ENCODE peak calls at places on chromosomes 16 and 17, in eight cellular contexts. U is GM23338, O is neural progenitor cell, A is MM.1S, N is PC-3, K is SK-N-SH, M is HCT116, E is OCI-LY7. F is an unnamed sample.
A peak's percentile ranks its signal among the peaks of the same experiment; 100 is the strongest.

GRCh38 chr16:11372073-11372923 is 27.0 kb downstream of the RMI2 start:
- DNase-seq in M (no peak), O (no peak), A (no peak), U (no peak), N (no peak), E (no peak), K (no peak), F (no peak)

GRCh38 chr17:63911657-63912100 is 621 bp upstream of the CSHL1 start:
- DNase-seq in K (peak; percentile 88), O (peak; percentile 59), A (peak; percentile 20), M (peak; percentile 16), N (peak; percentile 71), U (peak; percentile 74), E (peak; percentile 62), F (peak; percentile 52)

GRCh38 chr17:55632893-55633292 is 89.8 kb downstream of the TMEM100 start:
- DNase-seq in O (no peak), A (no peak), E (no peak), M (no peak), U (no peak), N (no peak), K (no peak), F (peak; percentile 29)

GRCh38 chr16:29653436-29653835 is 9.6 kb upstream of the SPN start:
- DNase-seq in M (no peak), E (peak; percentile 67), O (no peak), N (no peak), K (no peak), U (no peak), A (no peak), F (no peak)

GRCh38 chr16:8963010-8963824 is 489 bp downstream of the USP7 start:
- DNase-seq in M (no peak), U (no peak), E (peak; percentile 48), N (no peak), K (peak; percentile 75), O (peak; percentile 50), A (no peak), F (peak; percentile 60)

GRCh38 chr16:73094371-73094770 is 46.4 kb upstream of the ZFHX3 start:
- DNase-seq in K (no peak), E (no peak), A (no peak), U (no peak), M (no peak), O (no peak), N (no peak), F (no peak)

GRCh38 chr16:13056607-13057006 is 155.2 kb downstream of the SHISA9 start:
- DNase-seq in E (no peak), U (no peak), O (no peak), N (no peak), K (no peak), M (no peak), A (no peak), F (no peak)

GRCh38 chr17:27506348-27507218 is 50.3 kb downstream of the KSR1 start:
- DNase-seq in A (no peak), O (peak; percentile 35), K (no peak), N (peak; percentile 36), M (no peak), E (peak; percentile 74), U (peak; percentile 87), F (no peak)

GRCh38 chr17:52157161-52157560 is 1.4 kb downstream of the CA10 start:
- DNase-seq in U (peak; percentile 52), A (no peak), O (no peak), M (no peak), E (no peak), K (peak; percentile 19), N (no peak), F (no peak)
- H3K4me2 ChIP-seq in U (peak overlapping the region; percentile 94), A (no peak overlapping the region), O (peak overlapping the region; percentile 99), M (no peak overlapping the region), E (no peak overlapping the region), K (no peak overlapping the region), N (no peak overlapping the region), F (no peak overlapping the region)

DNA sequence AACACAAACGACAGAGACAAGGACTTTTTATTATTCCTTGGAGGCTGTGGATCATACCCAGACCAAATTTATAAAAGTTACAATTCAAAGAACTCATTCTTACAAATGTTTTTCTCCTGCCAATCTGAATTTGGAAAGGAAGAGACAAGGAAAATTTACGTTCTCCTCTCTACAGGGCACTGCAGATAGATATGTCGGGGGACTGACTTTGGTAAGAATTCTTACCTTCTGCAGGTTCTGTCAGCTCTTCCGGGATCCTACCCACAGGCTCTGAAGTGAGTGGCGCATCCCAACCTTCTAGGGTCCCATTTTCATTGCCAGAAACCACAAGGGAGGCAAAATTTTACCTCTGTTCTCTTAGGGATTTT is 2.2 kb upstream of the SLFN12L start:
- DNase-seq in A (no peak), O (no peak), N (no peak), K (no peak), M (no peak), U (peak; percentile 13), E (no peak), F (no peak)
- H2AFZ ChIP-seq in A (peak overlapping the region; percentile 40), O (peak overlapping the region; percentile 44), N (peak overlapping the region; percentile 81), K (peak overlapping the region; percentile 29), M (peak overlapping the region; percentile 99), U (peak overlapping the region; percentile 45), E (peak overlapping the region; percentile 99), F (peak overlapping the region; percentile 69)

GRCh38 chr16:22235839-22236745 is 30.0 kb downstream of the EEF2K start:
- DNase-seq in A (no peak), E (no peak), N (no peak), M (no peak), O (no peak), K (no peak), U (no peak), F (peak; percentile 43)
- TF ChIP-seq EZH2phosphoT487 in A (no peak), E (no peak), N (no peak), M (no peak), O (no peak), K (no peak), U (no peak), F (no peak)

DNA sequence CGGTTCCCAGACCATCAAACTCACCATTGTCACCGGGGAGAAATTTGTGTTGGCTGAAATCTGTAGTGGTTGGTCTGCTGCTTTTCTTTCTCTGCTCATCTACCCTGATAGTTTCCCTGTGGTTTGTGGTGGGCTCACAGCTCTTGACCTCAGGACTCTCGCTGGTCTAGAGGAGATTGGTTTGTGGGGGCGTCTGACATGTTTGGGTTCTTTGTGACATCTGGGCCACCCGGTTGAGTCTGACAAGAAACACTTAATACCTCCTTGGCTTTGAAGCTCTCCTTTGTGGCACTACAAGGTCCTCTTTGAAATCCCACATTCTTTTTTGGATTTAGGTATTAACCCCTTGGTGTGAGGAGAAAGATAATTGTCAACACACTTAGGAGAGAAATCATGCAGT is 662.0 kb downstream of the WWOX start:
- DNase-seq in N (no peak), O (peak; percentile 58), E (no peak), A (peak; percentile 47), U (no peak), K (no peak), M (no peak), F (no peak)
- H3K4me2 ChIP-seq in N (no peak overlapping the region), O (peak overlapping the region; percentile 22), E (no peak overlapping the region), A (peak overlapping the region; percentile 79), U (no peak overlapping the region), K (no peak overlapping the region), M (no peak overlapping the region), F (no peak overlapping the region)

GRCh38 chr17:74212262-74212912 is 984 bp upstream of the TTYH2 start:
- DNase-seq in A (no peak), E (no peak), N (peak; percentile 33), M (no peak), U (peak; percentile 62), K (no peak), O (peak; percentile 34), F (peak; percentile 63)
- H2AFZ ChIP-seq in A (peak overlapping the region; percentile 48), E (no peak overlapping the region), N (peak overlapping the region; percentile 85), M (peak overlapping the region; percentile 59), U (peak overlapping the region; percentile 91), K (peak overlapping the region; percentile 93), O (no peak overlapping the region), F (peak overlapping the region; percentile 90)

GRCh38 chr16:66427451-66427860 is 361 bp downstream of the BEAN1 start:
- DNase-seq in O (no peak), K (no peak), E (no peak), M (no peak), U (peak; percentile 59), A (no peak), N (no peak), F (peak; percentile 9)
- TF ChIP-seq EZH2phosphoT487 in O (no peak), K (no peak), E (no peak), M (no peak), U (peak; percentile 71), A (no peak), N (no peak), F (no peak)

DNA sequence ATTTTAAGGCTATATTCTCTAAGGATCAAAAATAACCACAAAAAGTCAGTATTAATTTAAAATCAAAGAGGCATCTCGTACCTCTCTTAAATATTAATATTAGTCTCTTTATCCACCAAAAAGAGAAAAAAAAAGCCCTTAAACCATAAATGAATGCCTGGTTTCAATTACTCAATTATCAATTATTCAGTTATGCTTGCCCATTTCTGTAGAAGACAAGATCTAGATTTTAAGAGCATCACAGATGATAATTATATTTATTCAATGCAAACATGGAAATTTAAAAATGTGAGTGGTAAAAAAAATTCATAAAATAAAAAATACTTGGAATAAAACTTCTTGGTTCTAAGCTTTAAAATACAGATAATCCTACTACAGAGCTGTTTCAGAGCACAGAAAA is 125.7 kb upstream of the CORO6 start:
- DNase-seq in E (no peak), K (no peak), O (no peak), U (no peak), M (no peak), N (no peak), A (no peak), F (no peak)
- H3K4me2 ChIP-seq in E (no peak overlapping the region), K (no peak overlapping the region), O (no peak overlapping the region), U (no peak overlapping the region), M (no peak overlapping the region), N (no peak overlapping the region), A (no peak overlapping the region), F (no peak overlapping the region)

F was measured in GM23248.